ENCODE peak calls at places on chromosomes 3 and 15, in ten cellular contexts. N, G, R, K, Y, V, Q, O, H and L are unnamed samples.

GRCh38 chr3:128447561-128448013 is 19.1 kb downstream of the DNAJB8 start:
- DNase-seq in N (no peak), G (no peak), R (no peak), K (no peak), Y (no peak), V (no peak), Q (no peak), O (no peak), H (no peak), L (no peak)

GRCh38 chr3:25397150-25397549 is 30.9 kb upstream of the RARB start:
- DNase-seq in N (no peak), G (no peak), R (no peak), K (no peak), Y (no peak), V (no peak), Q (no peak), O (no peak), H (no peak), L (no peak)

GRCh38 chr3:41652506-41652905 is 309.4 kb downstream of the ULK4 start:
- DNase-seq in N (no peak), G (no peak), R (no peak), K (no peak), Y (no peak), V (no peak), Q (no peak), O (no peak), H (no peak), L (no peak)

GRCh38 chr3:135089451-135089850 is 294.4 kb downstream of the EPHB1 start:
- DNase-seq in N (no peak), G (no peak), R (no peak), K (no peak), Y (no peak), V (no peak), Q (no peak), O (no peak), H (no peak), L (no peak)

GRCh38 chr3:190356246-190356645 is 31.7 kb upstream of the CLDN16 start:
- DNase-seq in N (no peak), G (no peak), R (no peak), K (no peak), Y (no peak), V (no peak), Q (no peak), O (no peak), H (no peak), L (no peak)

GRCh38 chr3:143482106-143483088 is 362.8 kb downstream of the CHST2 start:
- DNase-seq in N (no peak), G (no peak), R (no peak), K (no peak), Y (no peak), V (no peak), Q (no peak), O (no peak), H (no peak), L (no peak)

GRCh38 chr3:154678271-154678670 is 248.3 kb upstream of the GPR149 start:
- DNase-seq in N (no peak), G (no peak), R (no peak), K (no peak), Y (no peak), V (no peak), Q (no peak), O (no peak), H (no peak), L (no peak)

GRCh38 chr3:174247671-174248070 is 611.5 kb upstream of the NAALADL2 start:
- DNase-seq in N (no peak), G (no peak), R (no peak), K (no peak), Y (no peak), V (no peak), Q (no peak), O (no peak), H (no peak), L (no peak)

GRCh38 chr15:85730001-85730820 is 64.5 kb downstream of the KLHL25 start:
- DNase-seq in N (peak; percentile 47), G (peak; percentile 71), R (no peak), K (no peak), Y (no peak), V (no peak), Q (no peak), O (no peak), H (peak; percentile 71), L (no peak)

GRCh38 chr3:148932976-148933375 is 58.4 kb upstream of the GYG1 start:
- DNase-seq in N (no peak), G (no peak), R (no peak), K (no peak), Y (no peak), V (no peak), Q (no peak), O (no peak), H (no peak), L (no peak)

GRCh38 chr3:18988619-18989229 is 159.6 kb upstream of the KCNH8 start:
- DNase-seq in N (no peak), G (no peak), R (no peak), K (no peak), Y (no peak), V (no peak), Q (no peak), O (no peak), H (no peak), L (no peak)

GRCh38 chr15:69074011-69074842 is 59.7 kb downstream of the NOX5 start:
- DNase-seq in N (no peak), G (peak; percentile 58), R (peak; percentile 79), K (no peak), Y (peak; percentile 81), V (peak; percentile 52), Q (peak; percentile 81), O (no peak), H (peak; percentile 54), L (peak; percentile 42)

DNA sequence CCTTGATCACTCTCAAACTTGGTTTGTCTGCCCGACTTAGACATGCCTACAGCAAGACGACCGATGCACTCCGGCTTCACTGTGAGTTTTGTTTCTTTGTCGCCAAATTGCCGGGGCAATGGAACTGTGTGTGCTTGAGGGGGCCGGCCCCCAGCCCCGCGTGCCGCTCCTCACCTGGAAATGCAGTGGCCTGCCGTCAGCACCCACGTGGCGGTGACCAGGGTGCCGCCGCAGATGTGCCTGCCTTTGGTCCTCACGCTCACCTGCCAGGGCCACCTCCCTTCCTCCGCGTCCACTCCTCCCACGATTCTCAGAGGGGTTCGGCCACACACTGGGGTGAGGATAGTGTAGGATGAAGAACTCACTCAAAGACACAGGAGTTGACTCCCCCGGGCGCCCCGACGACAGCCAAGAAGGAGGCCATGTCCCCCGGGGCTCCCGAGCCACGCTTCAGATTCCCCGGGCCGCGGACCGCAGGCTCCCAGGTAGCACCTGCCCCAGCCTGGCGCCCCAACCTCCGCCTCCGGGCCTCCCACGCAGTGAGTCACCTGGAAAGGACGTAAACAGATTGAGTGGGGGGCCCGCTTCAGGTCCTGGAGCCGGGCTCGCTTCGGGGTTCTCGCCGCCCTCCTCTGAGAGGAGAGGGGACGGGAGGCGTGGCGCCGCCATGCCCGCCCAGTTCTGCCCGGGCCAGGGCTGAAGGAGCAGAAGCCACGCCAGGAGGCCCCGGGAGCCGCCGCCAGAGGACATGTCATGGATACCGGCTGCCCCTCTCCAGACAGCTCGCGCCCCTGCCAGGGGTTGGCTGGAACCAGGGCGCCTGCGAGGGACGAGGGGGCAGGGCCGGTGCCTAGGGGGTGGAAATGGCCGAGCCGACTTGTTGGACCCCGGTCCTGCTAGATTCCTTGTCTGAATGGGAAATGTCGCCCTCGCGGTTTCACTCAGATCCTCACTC is 29.6 kb downstream of the MYL3 start:
- DNase-seq in N (no peak), G (no peak), R (no peak), K (no peak), Y (no peak), V (no peak), Q (no peak), O (no peak), H (no peak), L (no peak)
- TF ChIP-seq POLR2A in N (no peak), G (no peak), R (no peak), K (no peak), Y (no peak), V (no peak), Q (no peak), O (no peak), H (no peak), L (no peak)

DNA sequence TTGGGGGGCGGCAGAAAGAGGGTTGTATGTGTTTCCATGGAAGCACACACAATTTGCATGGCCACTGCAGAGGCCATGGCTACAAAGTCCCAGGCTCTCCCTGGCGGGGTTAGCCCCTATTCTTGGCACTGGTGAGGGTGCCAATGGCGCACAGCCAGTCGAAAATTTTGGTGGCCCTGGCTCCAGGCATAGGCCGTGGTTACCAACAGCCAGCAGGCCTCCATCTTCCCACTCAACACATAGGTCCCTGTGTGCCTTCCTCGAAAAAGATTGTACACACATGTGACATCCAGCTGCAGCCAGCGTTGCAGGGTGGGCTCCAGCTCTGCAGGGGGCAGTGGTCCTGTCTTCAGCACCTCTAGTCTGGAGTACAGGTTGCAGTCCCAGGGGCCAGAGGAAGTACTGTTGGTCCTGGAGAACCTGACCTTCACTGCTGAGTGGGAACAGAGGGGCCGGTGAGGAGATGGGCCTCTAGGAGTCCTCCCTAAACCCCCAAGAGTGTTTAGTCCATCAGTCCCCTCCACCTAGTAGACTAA is 7.1 kb downstream of the P4HTM start:
- DNase-seq in N (no peak), G (no peak), R (no peak), K (no peak), Y (no peak), V (no peak), Q (no peak), O (no peak), H (no peak), L (no peak)
- H3K36me3 ChIP-seq in N (peaks cover 6% of the 10 kb centered on the region), G (no peaks in the 10 kb centered on the region), R (peaks cover 11% of the 10 kb centered on the region), K (peaks cover 5% of the 10 kb centered on the region), Y (no peaks in the 10 kb centered on the region), V (no peaks in the 10 kb centered on the region), Q (no peaks in the 10 kb centered on the region), O (no peaks in the 10 kb centered on the region), H (peaks cover 6% of the 10 kb centered on the region), L (no peaks in the 10 kb centered on the region)

GRCh38 chr3:12727481-12727880 is 31.6 kb downstream of the TMEM40 start:
- DNase-seq in N (no peak), G (no peak), R (no peak), K (no peak), Y (no peak), V (no peak), Q (no peak), O (no peak), H (no peak), L (no peak)
- H3K27ac ChIP-seq in N (no peak overlapping the region), G (no peak overlapping the region), R (no peak overlapping the region), K (no peak overlapping the region), Y (no peak overlapping the region), V (no peak overlapping the region), Q (no peak overlapping the region), O (no peak overlapping the region), H (no peak overlapping the region), L (no peak overlapping the region)

DNA sequence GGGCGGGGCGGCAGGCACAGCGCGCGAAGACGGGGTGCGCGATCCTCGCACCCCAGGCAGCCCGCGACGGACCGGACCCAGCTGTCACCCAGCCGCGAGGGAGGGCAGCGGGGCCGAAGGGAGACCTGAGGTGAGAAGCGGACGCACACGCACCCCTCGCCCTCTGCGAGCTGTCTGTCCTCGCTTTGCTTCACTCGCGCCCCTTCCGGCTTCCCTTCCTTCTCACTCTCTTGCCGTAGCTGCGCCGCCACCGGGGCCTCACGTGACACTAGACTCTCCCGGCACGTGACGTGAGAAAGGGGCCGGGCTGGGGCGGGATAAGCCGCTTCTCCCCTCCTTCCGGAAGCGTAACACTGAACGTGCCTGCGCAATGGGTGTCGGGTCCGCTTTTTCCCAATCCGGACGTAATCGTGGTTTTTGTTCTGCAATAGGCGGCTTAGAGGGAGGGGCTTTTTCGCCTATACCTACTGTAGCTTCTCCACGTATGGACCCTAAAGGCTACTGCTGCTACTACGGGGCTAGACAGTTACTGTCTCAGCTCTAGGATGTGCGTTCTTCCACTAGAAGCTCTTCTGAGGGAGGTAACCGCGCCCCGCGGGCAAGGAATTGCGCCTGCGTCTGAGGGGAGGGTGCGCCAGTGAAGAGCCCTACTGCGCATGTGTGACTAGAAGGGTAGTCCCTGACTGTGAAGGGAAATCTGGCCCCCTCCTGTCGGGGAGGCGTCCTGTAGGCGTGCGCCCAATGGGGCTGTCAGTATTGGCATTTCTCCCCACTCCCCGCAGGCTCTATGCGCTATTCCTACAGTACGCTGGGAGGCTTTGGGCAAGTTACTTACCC is at the start of the genes ATG3 and SLC35A5:
- DNase-seq in N (peak; percentile 96), G (peak; percentile 98), R (peak; percentile 99), K (peak; percentile 98), Y (peak; percentile 93), V (peak; percentile 100), Q (peak; percentile 99), O (peak; percentile 93), H (peak; percentile 98), L (peak; percentile 99)
- TF ChIP-seq POLR2A in N (peak; percentile 76), G (peak; percentile 94), R (peak; percentile 65), K (peak; percentile 82), Y (peak; percentile 73), V (peak; percentile 86), Q (peak; percentile 81), O (peak; percentile 31), H (peak; percentile 88), L (peak; percentile 80)